ENCODE peak calls at places on chromosomes 12 and 14, in seven cellular contexts. Z, Q, A, M, R, U and V are unnamed samples.

GRCh38 chr14:69088523-69089445 is 64.1 kb downstream of the DCAF5 start:
- DNase-seq in Z (peak), Q (no peak), A (no peak), M (no peak), R (peak), U (no peak), V (no peak)

GRCh38 chr12:41992029-41992428 is 152.6 kb downstream of the GXYLT1 start:
- DNase-seq in Z (no peak), Q (no peak), A (no peak), M (no peak), R (no peak), U (no peak), V (no peak)

GRCh38 chr14:30240002-30240401 is 312.4 kb upstream of the PRKD1 start:
- DNase-seq in Z (no peak), Q (no peak), A (peak), M (no peak), R (no peak), U (no peak), V (no peak)

GRCh38 chr12:57242691-57243454 is 8.1 kb downstream of the STAC3 start:
- DNase-seq in Z (peak), Q (peak), A (peak), M (no peak), R (no peak), U (peak), V (peak)

GRCh38 chr12:8912910-8913309 is 1.4 kb upstream of the PHC1 start:
- DNase-seq in Z (no peak), Q (peak), A (no peak), M (no peak), R (no peak), U (peak), V (peak)

GRCh38 chr12:91413591-91413990 is 231.0 kb upstream of the DCN start:
- DNase-seq in Z (no peak), Q (no peak), A (no peak), M (peak), R (peak), U (no peak), V (peak)

GRCh38 chr14:91919814-91920213 is 27.7 kb downstream of the FBLN5 start:
- DNase-seq in Z (peak), Q (no peak), A (no peak), M (no peak), R (peak), U (no peak), V (no peak)

GRCh38 chr12:122866950-122867607 is 28.8 kb downstream of the VPS37B start:
- DNase-seq in Z (no peak), Q (no peak), A (peak), M (no peak), R (no peak), U (no peak), V (no peak)

GRCh38 chr14:72558721-72559120 is 335.2 kb downstream of the DPF3 start:
- DNase-seq in Z (peak), Q (no peak), A (no peak), M (no peak), R (peak), U (no peak), V (no peak)

GRCh38 chr14:63727231-63727735 is 582 bp downstream of the SGPP1 start:
- DNase-seq in Z (peak), Q (peak), A (peak), M (no peak), R (peak), U (peak), V (no peak)

GRCh38 chr12:15928345-15928744 is 17.2 kb downstream of the DERA start:
- DNase-seq in Z (peak), Q (no peak), A (no peak), M (peak), R (peak), U (no peak), V (no peak)

GRCh38 chr12:128856035-128856790 is 2.9 kb downstream of the GLT1D1 start:
- DNase-seq in Z (no peak), Q (no peak), A (no peak), M (no peak), R (no peak), U (no peak), V (no peak)

GRCh38 chr12:19489168-19489567 is 49.9 kb downstream of the AEBP2 start:
- DNase-seq in Z (no peak), Q (no peak), A (no peak), M (no peak), R (no peak), U (no peak), V (no peak)

GRCh38 chr12:56084958-56085543 is 5.1 kb downstream of the ERBB3 start:
- DNase-seq in Z (no peak), Q (peak), A (peak), M (no peak), R (no peak), U (peak), V (no peak)

GRCh38 chr14:103188691-103189480 is 65.6 kb downstream of the TNFAIP2 start:
- DNase-seq in Z (no peak), Q (peak), A (peak), M (no peak), R (no peak), U (no peak), V (peak)

GRCh38 chr12:127509066-127509778 is 757.7 kb upstream of the TMEM132C start:
- DNase-seq in Z (peak), Q (no peak), A (no peak), M (peak), R (peak), U (no peak), V (no peak)

GRCh38 chr14:101400815-101401214 is 160.5 kb upstream of the DIO3 start:
- DNase-seq in Z (peak), Q (no peak), A (no peak), M (no peak), R (no peak), U (no peak), V (no peak)

GRCh38 chr14:81313775-81314429 is 86.2 kb downstream of the STON2 start:
- DNase-seq in Z (no peak), Q (no peak), A (no peak), M (no peak), R (peak), U (no peak), V (no peak)

GRCh38 chr12:129028824-129029223 is 175.5 kb downstream of the GLT1D1 start:
- DNase-seq in Z (no peak), Q (no peak), A (no peak), M (no peak), R (no peak), U (no peak), V (no peak)

GRCh38 chr12:131927110-131928079 is 1.7 kb upstream of the PUS1 start:
- DNase-seq in Z (no peak), Q (no peak), A (no peak), M (no peak), R (no peak), U (no peak), V (no peak)

GRCh38 chr12:93572712-93573551 is 457 bp downstream of the SOCS2 start:
- DNase-seq in Z (peak), Q (peak), A (peak), M (no peak), R (peak), U (no peak), V (no peak)

GRCh38 chr14:44180975-44181374 is 326.1 kb downstream of the FSCB start:
- DNase-seq in Z (no peak), Q (no peak), A (no peak), M (no peak), R (no peak), U (no peak), V (no peak)

GRCh38 chr14:90900712-90901111 is 84.5 kb upstream of the TTC7B start:
- DNase-seq in Z (peak), Q (no peak), A (no peak), M (no peak), R (no peak), U (no peak), V (no peak)

DNA sequence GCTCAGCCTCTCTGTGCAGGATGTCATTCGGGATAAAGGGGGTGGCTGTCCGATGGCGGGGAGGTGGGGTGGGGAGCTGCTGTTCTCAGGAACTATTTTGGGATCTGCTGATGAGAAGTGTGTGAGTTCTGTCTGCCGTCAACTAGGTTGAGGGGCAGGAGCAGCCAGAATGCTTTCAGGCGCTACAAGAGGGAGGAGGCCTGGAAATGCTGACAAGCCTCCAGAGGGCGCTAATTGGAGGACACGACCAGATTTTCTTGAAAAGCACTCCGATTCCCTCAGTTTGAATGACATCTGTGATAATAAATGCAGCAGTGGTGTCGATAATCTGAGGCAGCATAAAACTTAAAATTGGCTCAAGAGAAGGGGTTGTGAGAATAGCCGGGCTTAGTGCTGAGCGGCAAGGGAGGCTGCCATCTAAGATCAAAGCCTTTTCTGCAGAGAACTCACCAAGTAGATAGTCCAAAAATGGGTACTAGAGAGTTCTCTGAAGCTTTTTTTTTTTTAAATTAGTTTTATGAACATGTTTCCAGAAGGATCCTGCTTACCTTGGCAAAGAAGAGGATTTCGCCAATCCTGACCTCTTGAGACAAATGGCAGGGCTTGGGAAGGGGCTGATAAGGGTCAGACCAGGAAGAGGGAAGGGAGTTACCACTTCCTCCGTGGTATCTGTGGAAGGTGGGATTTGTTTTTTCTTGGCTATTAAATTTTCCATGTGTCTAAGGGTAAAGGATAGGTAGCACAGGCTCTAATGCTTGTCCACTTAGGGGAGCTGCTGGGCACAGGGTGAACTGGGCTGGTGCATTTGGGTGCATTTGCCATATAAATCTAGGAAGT is 94.4 kb downstream of the CRACR2A start:
- DNase-seq in Z (peak), Q (peak), A (peak), M (no peak), R (no peak), U (peak), V (no peak)
- TF ChIP-seq CTCF in Z (peak), Q (peak), A (peak), M (peak), R (peak), U (peak), V (peak)

GRCh38 chr12:76153616-76154015 is 69.1 kb upstream of the NAP1L1 start:
- DNase-seq in Z (no peak), Q (no peak), A (no peak), M (no peak), R (no peak), U (no peak), V (no peak)
- TF ChIP-seq CTCF in Z (no peak), Q (no peak), A (no peak), M (no peak), R (no peak), U (no peak), V (no peak)

DNA sequence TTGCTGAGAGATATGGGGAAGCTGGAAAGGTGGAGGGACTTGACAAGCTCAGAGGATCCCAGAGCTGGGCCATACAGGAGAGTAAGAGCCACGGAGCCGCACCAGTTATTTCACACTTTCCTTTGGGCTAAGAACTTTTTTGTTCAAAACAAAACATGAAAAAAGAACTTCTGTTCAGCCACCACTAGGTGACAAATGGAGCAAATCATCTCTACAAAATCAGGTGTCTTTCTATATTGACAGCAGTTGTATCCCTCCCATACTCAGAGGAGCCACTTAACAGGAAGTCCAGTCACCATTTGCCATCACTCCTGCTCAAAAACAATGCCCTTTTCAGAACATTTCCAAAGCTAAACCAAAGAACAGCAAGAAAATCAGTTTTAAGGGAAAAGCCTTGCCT is 70.3 kb upstream of the DBX2 start:
- DNase-seq in Z (no peak), Q (no peak), A (no peak), M (no peak), R (no peak), U (peak), V (no peak)
- TF ChIP-seq CTCF in Z (no peak), Q (peak), A (peak), M (no peak), R (no peak), U (peak), V (peak)

DNA sequence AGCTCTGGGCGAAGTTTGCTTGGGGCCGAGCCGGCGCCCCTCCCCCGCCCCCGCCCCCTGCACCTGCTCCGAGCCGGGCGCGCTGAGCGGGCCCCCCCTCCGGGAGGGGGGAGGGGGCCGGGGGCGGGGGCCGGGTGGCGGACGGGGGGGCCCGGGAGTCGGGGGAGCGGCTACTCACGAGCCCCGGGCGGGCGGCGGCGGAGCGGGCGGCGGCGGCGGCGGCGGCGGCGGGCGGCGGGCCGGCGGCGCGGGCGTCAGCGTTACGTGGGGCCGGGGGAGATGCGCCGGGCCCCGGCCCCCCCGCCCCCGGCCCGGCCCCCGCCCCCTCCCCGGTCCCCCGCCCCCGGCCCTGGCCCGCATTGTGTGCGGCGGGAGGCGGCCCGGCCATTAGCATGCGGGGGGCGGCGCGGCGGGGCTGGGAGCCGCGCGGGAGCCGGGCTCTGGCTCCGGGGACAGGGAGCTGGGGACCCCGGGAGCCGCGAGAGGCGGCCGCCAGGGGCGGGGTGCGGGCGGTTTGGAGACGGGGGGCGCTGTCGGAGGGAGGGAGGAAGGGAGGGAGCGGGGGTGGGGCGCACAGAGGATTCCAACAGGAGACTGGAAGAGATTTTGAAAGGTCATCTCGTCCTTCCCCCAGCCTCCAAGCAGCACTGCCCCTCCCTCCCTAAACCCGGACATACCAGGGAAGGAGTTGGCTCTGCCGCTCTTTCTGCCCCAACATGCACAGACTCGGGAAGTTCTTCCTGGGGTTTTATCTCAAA is at the start of gene ZNF219:
- DNase-seq in Z (peak), Q (peak), A (peak), M (no peak), R (peak), U (peak), V (peak)
- TF ChIP-seq CTCF in Z (no peak), Q (no peak), A (no peak), M (no peak), R (no peak), U (peak), V (no peak)

GRCh38 chr14:56247495-56248087 is 129.4 kb downstream of the PELI2 start:
- DNase-seq in Z (peak), Q (no peak), A (no peak), M (no peak), R (peak), U (peak), V (no peak)
- TF ChIP-seq CTCF in Z (peak), Q (peak), A (no peak), M (no peak), R (peak), U (peak), V (peak)

GRCh38 chr12:54572881-54573280 is 15.6 kb downstream of the PPP1R1A start:
- DNase-seq in Z (no peak), Q (no peak), A (no peak), M (no peak), R (no peak), U (no peak), V (no peak)
- TF ChIP-seq CTCF in Z (no peak), Q (no peak), A (no peak), M (no peak), R (no peak), U (no peak), V (no peak)